ENCODE peak calls at places on chromosomes 1 and 21, in five cellular contexts. T is effector memory CD4-positive, alpha-beta T cell; S is AG20443; Q is cerebellar nuclear complex; F is T1000. Z is an unnamed sample.

GRCh38 chr1:239678181-239678580 is 291.8 kb downstream of the CHRM3 start:
- DNase-seq in Q (no peak), S (no peak), F (no peak), T (no peak), Z (no peak)

GRCh38 chr21:34202553-34203332 is 129.4 kb downstream of the MRPS6 start:
- DNase-seq in S (no peak), Q (no peak), F (no peak), T (no peak), Z (no peak)

GRCh38 chr1:41530411-41530810 is 45.9 kb upstream of the EDN2 start:
- DNase-seq in F (no peak), S (no peak), T (no peak), Q (no peak), Z (no peak)

GRCh38 chr21:38258803-38259485 is 2.2 kb downstream of the KCNJ15 start:
- DNase-seq in S (peak), T (no peak), Q (no peak), F (no peak), Z (no peak)

GRCh38 chr1:41340655-41341364 is 20.4 kb upstream of the FOXO6 start:
- DNase-seq in Q (no peak), T (no peak), F (no peak), S (no peak), Z (no peak)

GRCh38 chr1:230084408-230085177 is 17.6 kb downstream of the GALNT2 start:
- DNase-seq in S (peak), Q (no peak), T (no peak), F (peak), Z (peak)

GRCh38 chr1:28115267-28115666 is 26.9 kb upstream of the EYA3 start:
- DNase-seq in Q (no peak), T (peak), S (no peak), F (no peak), Z (peak)

GRCh38 chr1:174682419-174683008 is 234.8 kb downstream of the GPR52 start:
- DNase-seq in T (no peak), S (peak), F (no peak), Q (no peak), Z (no peak)

GRCh38 chr1:150563340-150564038 is 14.3 kb downstream of the ADAMTSL4 start:
- DNase-seq in T (no peak), Q (no peak), S (no peak), F (no peak), Z (peak)

GRCh38 chr1:63601463-63601862 is 8.3 kb downstream of the PGM1 start:
- DNase-seq in S (no peak), F (no peak), T (no peak), Q (no peak), Z (no peak)

GRCh38 chr1:31241321-31241720 is 1.6 kb upstream of the NKAIN1 start:
- DNase-seq in F (no peak), Q (no peak), S (no peak), T (no peak), Z (no peak)

GRCh38 chr1:32448773-32449456 is 16.0 kb upstream of the ZBTB8B start:
- DNase-seq in T (no peak), F (no peak), S (no peak), Q (no peak), Z (peak)

GRCh38 chr1:185917646-185918045 is 183.5 kb downstream of the HMCN1 start:
- DNase-seq in T (no peak), Q (no peak), F (no peak), S (peak), Z (no peak)

GRCh38 chr1:156262461-156263287 is 14.8 kb upstream of the PAQR6 start:
- DNase-seq in T (no peak), Q (no peak), S (peak), F (peak), Z (no peak)

GRCh38 chr21:32206631-32207030 is 72.2 kb downstream of the MIS18A start:
- DNase-seq in S (no peak), Q (no peak), F (no peak), T (no peak), Z (no peak)

GRCh38 chr1:14855278-14855677 is 256.8 kb downstream of the KAZN start:
- DNase-seq in Q (no peak), T (no peak), F (no peak), S (peak), Z (no peak)

GRCh38 chr1:65109515-65109914 is 38.5 kb upstream of the AK4 start:
- DNase-seq in Q (no peak), T (no peak), F (no peak), S (no peak), Z (no peak)

GRCh38 chr1:42940851-42941639 is 17.6 kb downstream of the SLC2A1 start:
- DNase-seq in Q (no peak), F (peak), S (peak), T (no peak), Z (peak)

Z was measured in activated CD4-positive, alpha-beta memory T cell treated with anti-CD3 and anti-CD28 coated beads for 36 hours.